ENCODE peak calls at places on chromosome 7, in five cellular contexts. G is HepG2, I is SK-N-SH, R is A549, D is GM12878. N is an unnamed sample.

GRCh38 chr7:26376208-26376917 is 84.7 kb downstream of the SNX10 start:
- DNase-seq in G (peak; percentile 23), I (peak; percentile 94), R (peak; percentile 25), D (no peak), N (peak; percentile 95)

GRCh38 chr7:9028012-9028411 is 594.6 kb downstream of the NXPH1 start:
- DNase-seq in G (no peak), I (no peak), R (no peak), D (no peak), N (no peak)

GRCh38 chr7:27046854-27047549 is 48.8 kb downstream of the HOXA1 start:
- DNase-seq in G (no peak), I (no peak), R (peak; percentile 45), D (no peak), N (no peak)

GRCh38 chr7:83806538-83806937 is 157.6 kb upstream of the SEMA3E start:
- DNase-seq in G (no peak), I (no peak), R (no peak), D (no peak), N (no peak)

GRCh38 chr7:90211391-90212148 is at the start of gene STEAP2:
- DNase-seq in G (peak; percentile 81), I (peak; percentile 96), R (peak; percentile 82), D (no peak), N (peak; percentile 86)

GRCh38 chr7:99707096-99707495 is 27.3 kb upstream of the CYP3A5 start:
- DNase-seq in G (no peak), I (no peak), R (no peak), D (no peak), N (no peak)

GRCh38 chr7:112045222-112045621 is 161.0 kb downstream of the DOCK4 start:
- DNase-seq in G (no peak), I (no peak), R (no peak), D (no peak), N (no peak)

GRCh38 chr7:100568176-100568935 is 5.3 kb downstream of the SAP25 start:
- DNase-seq in G (peak; percentile 93), I (peak; percentile 38), R (no peak), D (no peak), N (no peak)

GRCh38 chr7:80088705-80089104 is 45.9 kb upstream of the GNAI1 start:
- DNase-seq in G (no peak), I (no peak), R (no peak), D (no peak), N (no peak)

GRCh38 chr7:87363342-87363741 is 17.9 kb downstream of the CROT start:
- DNase-seq in G (no peak), I (no peak), R (no peak), D (no peak), N (no peak)

GRCh38 chr7:36620166-36620708 is 104.1 kb downstream of the AOAH start:
- DNase-seq in G (no peak), I (no peak), R (no peak), D (no peak), N (no peak)

GRCh38 chr7:124051978-124052377 is 19.1 kb upstream of the TMEM229A start:
- DNase-seq in G (no peak), I (no peak), R (no peak), D (no peak), N (no peak)
- TF ChIP-seq CHD2 in G (no peak), I (no peak), R (no peak), D (no peak), N (no peak)

DNA sequence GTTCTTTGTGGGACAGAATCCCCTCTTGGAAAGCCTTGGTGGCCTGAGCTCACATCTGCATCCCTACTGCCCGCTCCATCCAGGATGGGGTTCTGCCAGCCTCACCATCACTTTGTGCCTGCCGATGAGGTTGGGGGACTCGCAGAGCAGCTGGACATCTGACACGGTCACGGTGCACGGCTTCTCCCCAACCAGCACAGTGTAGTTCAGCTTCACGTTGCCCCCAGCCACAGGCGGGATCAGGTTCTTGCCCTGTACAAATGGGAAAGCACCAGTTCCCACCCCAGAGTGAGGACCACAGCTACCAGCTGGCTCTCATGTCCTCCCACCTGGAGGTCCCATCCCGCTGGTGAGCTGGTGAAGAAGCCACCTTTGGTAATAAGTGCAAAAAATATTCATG is 395.8 kb downstream of the PLXNA4 start:
- DNase-seq in G (no peak), I (no peak), R (no peak), D (no peak), N (no peak)
- TF ChIP-seq CHD2 in G (no peak), I (no peak), R (no peak), D (no peak), N (no peak)

DNA sequence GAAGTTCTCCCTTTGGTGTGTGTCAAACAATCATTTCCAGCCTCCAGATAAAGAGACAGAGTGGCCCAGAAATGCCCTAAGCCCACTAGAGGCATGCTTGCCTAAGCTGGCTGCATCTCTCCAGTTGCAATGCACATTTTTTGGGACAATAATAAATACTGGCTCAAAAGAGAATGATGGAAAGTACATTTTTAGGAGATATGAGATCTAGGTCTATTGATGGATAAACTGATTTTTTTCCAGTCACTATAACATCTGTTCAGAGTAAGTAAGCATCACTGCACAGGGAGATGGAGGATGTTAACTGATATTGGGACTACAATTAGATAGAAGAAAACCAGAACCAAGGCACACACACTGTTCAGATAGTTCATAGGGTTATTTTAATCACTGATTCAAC is 553.0 kb downstream of the GRM8 start:
- DNase-seq in G (no peak), I (peak; percentile 40), R (no peak), D (no peak), N (no peak)
- TF ChIP-seq CHD2 in G (no peak), I (no peak), R (no peak), D (no peak), N (no peak)

GRCh38 chr7:123917878-123918277 is 7.2 kb upstream of the SPAM1 start:
- DNase-seq in G (no peak), I (no peak), R (no peak), D (no peak), N (no peak)

GRCh38 chr7:123918309-123918708 is 6.7 kb upstream of the SPAM1 start:
- DNase-seq in G (no peak), I (no peak), R (no peak), D (no peak), N (no peak)

DNA sequence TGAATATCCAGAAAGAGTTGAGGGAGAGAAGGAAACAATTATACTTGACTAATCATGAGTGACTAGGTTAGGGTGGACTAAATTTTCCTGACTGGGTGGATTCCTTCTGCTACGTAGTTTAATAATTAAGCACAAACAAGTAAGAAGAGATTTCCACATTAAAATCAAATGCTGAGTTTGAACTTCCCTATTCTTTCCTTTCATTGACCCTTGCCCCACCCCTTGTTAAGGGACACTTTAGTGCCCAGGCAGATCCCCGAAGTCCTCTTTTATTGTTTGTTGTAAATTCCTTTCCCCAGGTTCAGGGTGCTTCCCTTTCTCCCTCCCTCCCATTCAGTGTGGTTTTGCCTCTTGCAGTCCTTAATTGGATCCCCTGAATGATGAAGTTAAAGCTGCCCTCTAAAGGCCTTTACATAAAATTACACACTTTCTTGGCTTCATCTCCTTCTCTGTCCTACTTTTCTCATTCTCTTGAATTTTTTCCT is 8.8 kb upstream of the SPAM1 start:
- DNase-seq in G (peak; percentile 13), I (peak; percentile 47), R (peak; percentile 3), D (no peak), N (peak; percentile 39)
- TF ChIP-seq CHD2 in G (no peak), I (no peak), R (no peak), D (no peak), N (no peak)

DNA sequence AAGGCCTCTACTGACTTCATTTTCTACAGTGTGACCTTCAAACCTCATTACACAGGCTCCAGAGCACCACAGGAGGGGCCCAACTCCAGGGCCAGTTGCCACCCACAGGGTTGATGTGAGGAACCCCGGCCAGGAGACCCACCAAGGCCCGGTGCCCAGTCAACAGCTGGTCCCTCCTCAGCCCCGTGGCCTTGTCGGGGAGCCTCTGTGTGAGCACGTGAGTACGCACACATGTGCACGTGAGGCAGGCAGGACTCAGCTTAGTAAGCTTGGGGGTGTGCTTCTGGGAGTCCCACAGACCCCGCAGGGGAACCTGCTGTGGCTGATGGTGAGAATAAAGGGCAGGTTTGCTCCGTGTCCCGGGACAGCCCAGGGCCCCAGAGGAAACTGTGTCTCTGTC is 104.5 kb downstream of the VIPR2 start:
- DNase-seq in G (no peak), I (no peak), R (no peak), D (no peak), N (peak; percentile 27)
- TF ChIP-seq CHD2 in G (no peak), I (no peak), R (no peak), D (no peak), N (no peak)

GRCh38 chr7:43281268-43281667 is 168.8 kb downstream of the HECW1 start:
- DNase-seq in G (no peak), I (no peak), R (no peak), D (no peak), N (no peak)

GRCh38 chr7:43278088-43278644 is 165.7 kb downstream of the HECW1 start:
- DNase-seq in G (no peak), I (no peak), R (no peak), D (no peak), N (no peak)

DNA sequence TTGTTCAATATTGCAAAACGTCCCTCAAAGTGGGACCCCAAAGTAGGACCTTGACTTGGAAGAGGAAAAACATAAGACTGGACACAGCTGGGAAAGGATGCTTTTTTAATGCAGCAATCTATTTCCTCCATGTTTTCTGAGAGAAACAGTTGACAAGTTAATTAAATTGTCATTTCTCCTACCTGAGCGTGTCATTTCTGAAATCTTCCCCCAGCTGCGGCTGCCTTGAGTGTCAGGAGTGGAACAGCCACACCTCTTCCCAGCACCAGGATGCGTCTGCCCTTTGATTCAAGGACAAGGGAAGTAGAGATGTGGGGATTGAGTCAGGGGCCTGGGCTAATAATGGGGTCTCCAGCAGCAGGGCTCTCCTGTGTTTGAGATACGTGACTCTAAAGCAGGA is 171.3 kb downstream of the HECW1 start:
- DNase-seq in G (no peak), I (no peak), R (no peak), D (no peak), N (no peak)
- TF ChIP-seq CHD2 in G (no peak), I (no peak), R (no peak), D (no peak), N (no peak)